ENCODE peak calls at places on chromosomes 5 and 9, in ten cellular contexts. M is activated CD4-positive, CD25-positive, alpha-beta regulatory T cell; W is HFF-Myc; N is ELR; U is Ammon's horn; X is PC-9; F is neuronal stem cell; D is cardiac muscle cell; A is astrocyte of the spinal cord; S is fibroblast of pulmonary artery. V is an unnamed sample.

GRCh38 chr5:42494414-42494813 is 71.2 kb downstream of the GHR start:
- DNase-seq in M (no peak), W (no peak), N (no peak), U (no peak), X (no peak), F (no peak), D (no peak), A (no peak), S (peak), V (no peak)

GRCh38 chr5:142958933-142959682 is 188.9 kb downstream of the ARHGAP26 start:
- DNase-seq in M (no peak), W (no peak), N (peak), U (no peak), X (no peak), F (no peak), D (no peak), A (no peak), S (no peak), V (no peak)

GRCh38 chr5:78648359-78649219 is at the start of gene LHFPL2:
- DNase-seq in M (no peak), W (no peak), N (peak), U (peak), X (no peak), F (peak), D (peak), A (peak), S (peak), V (peak)

GRCh38 chr9:137745541-137745991 is 126.8 kb downstream of the EHMT1 start:
- DNase-seq in M (no peak), W (no peak), N (no peak), U (no peak), X (no peak), F (no peak), D (no peak), A (peak), S (peak), V (peak)

GRCh38 chr5:10130881-10131280 is 118.8 kb downstream of the ATPSCKMT start:
- DNase-seq in M (no peak), W (no peak), N (no peak), U (no peak), X (no peak), F (no peak), D (peak), A (no peak), S (no peak), V (no peak)

GRCh38 chr5:131386124-131386523 is 122.3 kb downstream of the CDC42SE2 start:
- DNase-seq in M (no peak), W (no peak), N (no peak), U (no peak), X (no peak), F (no peak), D (no peak), A (no peak), S (no peak), V (no peak)

GRCh38 chr5:159510282-159510681 is 180.0 kb upstream of the IL12B start:
- DNase-seq in M (no peak), W (peak), N (peak), U (no peak), X (peak), F (peak), D (peak), A (peak), S (peak), V (no peak)

GRCh38 chr9:130197888-130198287 is 25.7 kb downstream of the NCS1 start:
- DNase-seq in M (no peak), W (no peak), N (no peak), U (no peak), X (no peak), F (no peak), D (peak), A (no peak), S (no peak), V (no peak)

GRCh38 chr9:73640971-73641370 is 489.3 kb downstream of the ANXA1 start:
- DNase-seq in M (no peak), W (no peak), N (no peak), U (no peak), X (no peak), F (no peak), D (no peak), A (no peak), S (no peak), V (no peak)

GRCh38 chr5:111975133-111975532 is 218.1 kb upstream of the NREP start:
- DNase-seq in M (no peak), W (no peak), N (no peak), U (peak), X (no peak), F (no peak), D (no peak), A (no peak), S (no peak), V (no peak)

GRCh38 chr9:127796899-127797370 is 5.7 kb upstream of the FPGS start:
- DNase-seq in M (no peak), W (no peak), N (peak), U (no peak), X (no peak), F (no peak), D (no peak), A (peak), S (no peak), V (no peak)

GRCh38 chr5:57906637-57907036 is 424.0 kb upstream of the ACTBL2 start:
- DNase-seq in M (no peak), W (no peak), N (no peak), U (no peak), X (no peak), F (no peak), D (no peak), A (no peak), S (no peak), V (no peak)

GRCh38 chr5:151121652-151122051 is 35.9 kb downstream of the ANXA6 start:
- DNase-seq in M (no peak), W (no peak), N (no peak), U (peak), X (no peak), F (no peak), D (no peak), A (no peak), S (no peak), V (no peak)

GRCh38 chr9:113712053-113712452 is 164.1 kb upstream of the ZNF618 start:
- DNase-seq in M (no peak), W (peak), N (peak), U (no peak), X (no peak), F (no peak), D (peak), A (peak), S (peak), V (no peak)

GRCh38 chr5:143707797-143708196 is 104.2 kb upstream of the HMHB1 start:
- DNase-seq in M (no peak), W (peak), N (no peak), U (no peak), X (no peak), F (no peak), D (no peak), A (peak), S (peak), V (no peak)

GRCh38 chr5:180811623-180812119 is 9.1 kb upstream of the MGAT1 start:
- DNase-seq in M (no peak), W (no peak), N (no peak), U (no peak), X (peak), F (no peak), D (no peak), A (no peak), S (no peak), V (no peak)

GRCh38 chr9:5336683-5337082 is 3.0 kb downstream of the RLN1 start:
- DNase-seq in M (no peak), W (no peak), N (no peak), U (no peak), X (no peak), F (no peak), D (no peak), A (no peak), S (no peak), V (no peak)

GRCh38 chr5:141839015-141839513 is 39.1 kb downstream of the PCDH1 start:
- DNase-seq in M (no peak), W (no peak), N (peak), U (no peak), X (no peak), F (no peak), D (no peak), A (no peak), S (peak), V (no peak)

GRCh38 chr9:18208166-18209059 is 265.5 kb upstream of the ADAMTSL1 start:
- DNase-seq in M (no peak), W (peak), N (peak), U (no peak), X (no peak), F (peak), D (peak), A (peak), S (peak), V (no peak)

GRCh38 chr9:72602629-72603028 is 81.2 kb downstream of the TMC1 start:
- DNase-seq in M (no peak), W (no peak), N (no peak), U (no peak), X (no peak), F (no peak), D (no peak), A (peak), S (peak), V (no peak)

GRCh38 chr5:142836048-142836447 is 65.9 kb downstream of the ARHGAP26 start:
- DNase-seq in M (no peak), W (no peak), N (no peak), U (no peak), X (no peak), F (no peak), D (no peak), A (no peak), S (no peak), V (no peak)

GRCh38 chr5:178274826-178275537 is 42.4 kb upstream of the PHYKPL start:
- DNase-seq in M (no peak), W (no peak), N (no peak), U (no peak), X (no peak), F (no peak), D (no peak), A (no peak), S (no peak), V (no peak)

GRCh38 chr5:73158313-73158712 is 14.7 kb upstream of the TMEM174 start:
- DNase-seq in M (no peak), W (no peak), N (no peak), U (no peak), X (no peak), F (no peak), D (no peak), A (no peak), S (no peak), V (no peak)

GRCh38 chr9:127773245-127773644 is 5.2 kb downstream of the SH2D3C start:
- DNase-seq in M (no peak), W (no peak), N (no peak), U (no peak), X (no peak), F (no peak), D (no peak), A (no peak), S (no peak), V (no peak)

GRCh38 chr9:110303136-110303535 is 34.5 kb downstream of the TXNDC8 start:
- DNase-seq in M (no peak), W (no peak), N (peak), U (no peak), X (peak), F (no peak), D (no peak), A (no peak), S (peak), V (no peak)

GRCh38 chr5:33244441-33245150 is 196.2 kb upstream of the TARS1 start:
- DNase-seq in M (no peak), W (no peak), N (no peak), U (no peak), X (no peak), F (no peak), D (no peak), A (no peak), S (no peak), V (no peak)

GRCh38 chr9:20962487-20962886 is 69.0 kb downstream of the HACD4 start:
- DNase-seq in M (no peak), W (no peak), N (no peak), U (no peak), X (no peak), F (no peak), D (no peak), A (no peak), S (no peak), V (no peak)

GRCh38 chr9:38432922-38433510 is 8.8 kb upstream of the IGFBPL1 start:
- DNase-seq in M (no peak), W (peak), N (peak), U (peak), X (peak), F (no peak), D (peak), A (peak), S (peak), V (no peak)

GRCh38 chr5:113127021-113127420 is 150.4 kb downstream of the DCP2 start:
- DNase-seq in M (no peak), W (no peak), N (no peak), U (no peak), X (no peak), F (no peak), D (no peak), A (no peak), S (no peak), V (no peak)

GRCh38 chr5:1032011-1032410 is 23.4 kb downstream of the NKD2 start:
- DNase-seq in M (no peak), W (no peak), N (no peak), U (no peak), X (no peak), F (no peak), D (no peak), A (no peak), S (no peak), V (no peak)

GRCh38 chr9:16271967-16272366 is 598.5 kb downstream of the BNC2 start:
- DNase-seq in M (no peak), W (no peak), N (no peak), U (no peak), X (no peak), F (no peak), D (no peak), A (no peak), S (no peak), V (no peak)

GRCh38 chr5:123207321-123207645 is 118.2 kb downstream of the PRDM6 start:
- DNase-seq in M (no peak), W (no peak), N (no peak), U (no peak), X (no peak), F (no peak), D (no peak), A (no peak), S (no peak), V (no peak)